ENCODE peak calls at places on chromosomes 4 and X, in eight cellular contexts. Z, K, B, V, M, F, E and X are unnamed samples.

GRCh38 chrX:153400146-153401132 is 711 bp downstream of the PNMA6E start:
- DNase-seq in Z (no peak), K (no peak), B (no peak), V (peak; percentile 21), M (peak; percentile 83), F (peak; percentile 13), E (peak; percentile 82), X (no peak)

GRCh38 chr4:147194107-147194506 is 248.4 kb upstream of the TTC29 start:
- DNase-seq in Z (no peak), K (no peak), B (no peak), V (no peak), M (no peak), F (no peak), E (no peak), X (no peak)

GRCh38 chr4:101711590-101712255 is 78.8 kb upstream of the BANK1 start:
- DNase-seq in Z (no peak), K (no peak), B (no peak), V (peak; percentile 22), M (no peak), F (no peak), E (no peak), X (no peak)

GRCh38 chr4:119300072-119300387 is 21.9 kb downstream of the FABP2 start:
- DNase-seq in Z (no peak), K (no peak), B (peak; percentile 90), V (no peak), M (no peak), F (peak; percentile 22), E (no peak), X (no peak)

GRCh38 chrX:13153796-13154195 is 109.4 kb upstream of the FAM9C start:
- DNase-seq in Z (no peak), K (no peak), B (no peak), V (no peak), M (no peak), F (peak; percentile 33), E (no peak), X (no peak)

GRCh38 chr4:3340038-3340702 is 47.3 kb downstream of the RGS12 start:
- DNase-seq in Z (no peak), K (no peak), B (peak; percentile 81), V (no peak), M (no peak), F (no peak), E (no peak), X (no peak)

GRCh38 chrX:6694977-6695376 is 160.1 kb upstream of the VCX3A start:
- DNase-seq in Z (no peak), K (no peak), B (no peak), V (no peak), M (no peak), F (no peak), E (no peak), X (no peak)

GRCh38 chrX:37454537-37455285 is 105.5 kb downstream of the PRRG1 start:
- DNase-seq in Z (no peak), K (no peak), B (no peak), V (no peak), M (no peak), F (peak; percentile 88), E (peak; percentile 9), X (no peak)

GRCh38 chr4:1309261-1310010 is 19.7 kb downstream of the MAEA start:
- DNase-seq in Z (peak; percentile 87), K (peak; percentile 80), B (peak; percentile 96), V (no peak), M (peak; percentile 97), F (peak; percentile 64), E (no peak), X (peak; percentile 78)

GRCh38 chr4:6469144-6469543 is 3.3 kb downstream of the PPP2R2C start:
- DNase-seq in Z (no peak), K (no peak), B (peak; percentile 43), V (no peak), M (no peak), F (no peak), E (no peak), X (no peak)

GRCh38 chr4:88291003-88291402 is 6.6 kb upstream of the PPM1K start:
- DNase-seq in Z (peak; percentile 79), K (no peak), B (no peak), V (no peak), M (no peak), F (no peak), E (no peak), X (peak; percentile 9)

GRCh38 chrX:154458116-154458953 is at the start of gene PLXNA3:
- DNase-seq in Z (no peak), K (peak; percentile 36), B (no peak), V (no peak), M (peak; percentile 71), F (no peak), E (peak; percentile 62), X (no peak)

GRCh38 chr4:69194166-69194565 is 20.4 kb downstream of the UGT2B11 start:
- DNase-seq in Z (no peak), K (no peak), B (no peak), V (no peak), M (no peak), F (no peak), E (no peak), X (no peak)

GRCh38 chr4:150867148-150867547 is 147.9 kb downstream of the LRBA start:
- DNase-seq in Z (peak; percentile 87), K (no peak), B (no peak), V (peak; percentile 85), M (peak; percentile 6), F (peak; percentile 71), E (peak; percentile 17), X (no peak)

GRCh38 chrX:152641256-152641875 is 3.7 kb downstream of the GABRQ start:
- DNase-seq in Z (no peak), K (no peak), B (no peak), V (no peak), M (no peak), F (no peak), E (no peak), X (no peak)

GRCh38 chr4:6577409-6577808 is 2.4 kb downstream of the MAN2B2 start:
- DNase-seq in Z (no peak), K (no peak), B (no peak), V (no peak), M (no peak), F (no peak), E (no peak), X (no peak)

GRCh38 chr4:52870225-52870624 is 8.1 kb downstream of the RASL11B start:
- DNase-seq in Z (no peak), K (no peak), B (no peak), V (peak; percentile 70), M (no peak), F (no peak), E (no peak), X (no peak)

GRCh38 chrX:14913241-14913640 is 40.0 kb downstream of the MOSPD2 start:
- DNase-seq in Z (no peak), K (no peak), B (no peak), V (no peak), M (no peak), F (no peak), E (no peak), X (no peak)

GRCh38 chrX:39654183-39654925 is 443.4 kb downstream of the BCOR start:
- DNase-seq in Z (no peak), K (no peak), B (no peak), V (peak; percentile 25), M (no peak), F (no peak), E (no peak), X (no peak)

GRCh38 chr4:159446266-159446976 is 343.5 kb downstream of the RAPGEF2 start:
- DNase-seq in Z (peak; percentile 84), K (peak; percentile 27), B (no peak), V (peak; percentile 64), M (peak; percentile 27), F (peak; percentile 67), E (no peak), X (peak; percentile 48)

GRCh38 chr4:113905301-113905700 is 74.1 kb downstream of the ARSJ start:
- DNase-seq in Z (no peak), K (no peak), B (no peak), V (no peak), M (no peak), F (no peak), E (no peak), X (no peak)

GRCh38 chr4:77466430-77466829 is 139.2 kb upstream of the CXCL13 start:
- DNase-seq in Z (no peak), K (no peak), B (no peak), V (no peak), M (no peak), F (no peak), E (no peak), X (no peak)

GRCh38 chr4:60039908-60040307 is 1160.2 kb upstream of the ADGRL3 start:
- DNase-seq in Z (no peak), K (no peak), B (no peak), V (no peak), M (no peak), F (no peak), E (no peak), X (no peak)

GRCh38 chrX:72526534-72527508 is 45.8 kb downstream of the HDAC8 start:
- DNase-seq in Z (no peak), K (no peak), B (no peak), V (no peak), M (no peak), F (peak; percentile 0), E (no peak), X (no peak)

GRCh38 chrX:13649823-13650222 is 3.1 kb upstream of the TCEANC start:
- DNase-seq in Z (no peak), K (no peak), B (no peak), V (no peak), M (no peak), F (no peak), E (no peak), X (no peak)

GRCh38 chr4:151991884-151992166 is 231.0 kb upstream of the GATB start:
- DNase-seq in Z (peak; percentile 59), K (no peak), B (no peak), V (no peak), M (no peak), F (no peak), E (no peak), X (no peak)

GRCh38 chr4:1325176-1325480 is 21.9 kb upstream of the UVSSA start:
- DNase-seq in Z (no peak), K (no peak), B (no peak), V (no peak), M (no peak), F (no peak), E (no peak), X (no peak)

GRCh38 chr4:90317785-90318184 is 190.6 kb downstream of the CCSER1 start:
- DNase-seq in Z (no peak), K (no peak), B (no peak), V (no peak), M (no peak), F (peak; percentile 95), E (peak; percentile 3), X (no peak)

GRCh38 chr4:1172971-1173757 is 781 bp upstream of the SPON2 start:
- DNase-seq in Z (no peak), K (no peak), B (peak; percentile 90), V (no peak), M (no peak), F (no peak), E (no peak), X (no peak)

GRCh38 chr4:128329638-128330037 is 42.0 kb upstream of the PGRMC2 start:
- DNase-seq in Z (no peak), K (no peak), B (no peak), V (no peak), M (no peak), F (no peak), E (no peak), X (no peak)

GRCh38 chr4:162011039-162011438 is 152.8 kb downstream of the FSTL5 start:
- DNase-seq in Z (no peak), K (no peak), B (no peak), V (no peak), M (no peak), F (peak; percentile 11), E (no peak), X (no peak)